ENCODE peak calls at places on chromosomes 13 and 19, in four cellular contexts. D is sigmoid colon, I is Panc1, P is endodermal cell. Q is an unnamed sample.

GRCh38 chr19:3458229-3458555 is 22.1 kb downstream of the SMIM24 start:
- DNase-seq in I (no peak), D (no peak), P (peak), Q (no peak)

GRCh38 chr19:3577741-3578344 is 5.1 kb downstream of the HMG20B start:
- DNase-seq in I (no peak), P (peak), D (no peak), Q (no peak)

GRCh38 chr19:5595745-5596144 is 26.8 kb downstream of the SAFB2 start:
- DNase-seq in P (no peak), D (no peak), I (no peak), Q (no peak)

GRCh38 chr13:91355826-91356710 is 8.6 kb downstream of the MIR17HG start:
- DNase-seq in I (no peak), P (no peak), D (no peak), Q (no peak)

GRCh38 chr13:19596960-19597361 is 35.6 kb upstream of the TPTE2 start:
- DNase-seq in D (no peak), P (no peak), I (peak), Q (peak)

GRCh38 chr13:41848435-41849255 is 112.3 kb downstream of the VWA8 start:
- DNase-seq in D (no peak), I (no peak), P (peak), Q (no peak)

GRCh38 chr13:37747071-37747612 is 122.4 kb downstream of the TRPC4 start:
- DNase-seq in P (no peak), D (no peak), I (no peak), Q (peak)

GRCh38 chr13:103839460-103839859 is 773.2 kb upstream of the SLC10A2 start:
- DNase-seq in P (no peak), D (no peak), I (no peak), Q (no peak)

GRCh38 chr13:30607908-30608307 is 9.8 kb upstream of the USPL1 start:
- DNase-seq in I (no peak), P (no peak), D (no peak), Q (no peak)

GRCh38 chr13:75762967-75763366 is 126.8 kb downstream of the LMO7 start:
- DNase-seq in I (no peak), P (no peak), D (no peak), Q (no peak)

GRCh38 chr13:98317573-98318171 is 140.6 kb upstream of the RNF113B start:
- DNase-seq in P (no peak), D (no peak), I (no peak), Q (no peak)

GRCh38 chr19:6446452-6446851 is 12.9 kb upstream of the SLC25A41 start:
- DNase-seq in P (no peak), I (no peak), D (no peak), Q (no peak)

GRCh38 chr13:54593504-54593903 is 1564.9 kb downstream of the OLFM4 start:
- DNase-seq in I (no peak), D (no peak), P (no peak), Q (no peak)

GRCh38 chr19:11737964-11738745 is 591 bp downstream of the ZNF823 start:
- DNase-seq in D (peak), P (peak), I (no peak), Q (peak)

GRCh38 chr13:113879017-113879416 is 15.1 kb upstream of the GAS6 start:
- DNase-seq in D (no peak), I (no peak), P (peak), Q (no peak)

GRCh38 chr19:46753420-46754155 is 7.3 kb upstream of the STRN4 start:
- DNase-seq in D (no peak), I (no peak), P (peak), Q (peak)

GRCh38 chr13:110209950-110210603 is 96.9 kb downstream of the COL4A1 start:
- DNase-seq in D (no peak), I (no peak), P (no peak), Q (no peak)

GRCh38 chr19:30227661-30228112 is 144.5 kb upstream of the ZNF536 start:
- DNase-seq in D (peak), I (no peak), P (peak), Q (peak)

GRCh38 chr13:102317593-102317992 is 84.3 kb downstream of the FGF14 start:
- DNase-seq in P (no peak), I (no peak), D (peak), Q (peak)

GRCh38 chr19:14059093-14059480 is 2.8 kb downstream of the PALM3 start:
- DNase-seq in D (no peak), P (peak), I (no peak), Q (peak)

DNA sequence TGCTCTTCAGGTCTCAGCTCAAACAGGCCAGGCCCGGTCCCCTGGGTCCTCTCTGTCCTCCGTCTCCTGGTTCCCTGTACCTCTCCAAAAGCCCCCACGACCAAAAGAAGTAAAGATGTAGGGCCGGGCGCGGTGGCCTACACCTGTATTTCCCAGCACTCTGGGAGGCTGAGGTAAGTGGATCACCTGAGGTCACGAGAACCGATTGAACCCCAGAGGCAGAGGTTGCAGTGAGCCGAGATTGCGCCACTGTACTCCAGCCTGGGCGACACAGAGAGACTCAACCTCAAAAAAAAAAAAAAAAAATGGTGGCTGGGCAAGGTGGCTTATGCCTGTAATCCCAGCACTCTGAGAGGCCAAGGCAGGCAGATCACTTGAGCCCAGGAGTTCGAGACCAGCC is 22.0 kb upstream of the BCL3 start:
- DNase-seq in P (no peak), D (no peak), I (no peak), Q (no peak)
- H3K4me3 ChIP-seq in P (no peak), D (no peak), I (no peak), Q (no peak)

GRCh38 chr13:45391926-45392325 is 26.2 kb downstream of the SLC25A30 start:
- DNase-seq in D (no peak), P (no peak), I (no peak), Q (no peak)

GRCh38 chr13:45398862-45399261 is 19.3 kb downstream of the SLC25A30 start:
- DNase-seq in D (no peak), P (no peak), I (no peak), Q (no peak)

GRCh38 chr13:45392811-45393210 is 25.4 kb downstream of the SLC25A30 start:
- DNase-seq in I (no peak), D (no peak), P (no peak), Q (no peak)

GRCh38 chr13:45396548-45397095 is 21.6 kb downstream of the SLC25A30 start:
- DNase-seq in P (peak), I (no peak), D (no peak), Q (no peak)

DNA sequence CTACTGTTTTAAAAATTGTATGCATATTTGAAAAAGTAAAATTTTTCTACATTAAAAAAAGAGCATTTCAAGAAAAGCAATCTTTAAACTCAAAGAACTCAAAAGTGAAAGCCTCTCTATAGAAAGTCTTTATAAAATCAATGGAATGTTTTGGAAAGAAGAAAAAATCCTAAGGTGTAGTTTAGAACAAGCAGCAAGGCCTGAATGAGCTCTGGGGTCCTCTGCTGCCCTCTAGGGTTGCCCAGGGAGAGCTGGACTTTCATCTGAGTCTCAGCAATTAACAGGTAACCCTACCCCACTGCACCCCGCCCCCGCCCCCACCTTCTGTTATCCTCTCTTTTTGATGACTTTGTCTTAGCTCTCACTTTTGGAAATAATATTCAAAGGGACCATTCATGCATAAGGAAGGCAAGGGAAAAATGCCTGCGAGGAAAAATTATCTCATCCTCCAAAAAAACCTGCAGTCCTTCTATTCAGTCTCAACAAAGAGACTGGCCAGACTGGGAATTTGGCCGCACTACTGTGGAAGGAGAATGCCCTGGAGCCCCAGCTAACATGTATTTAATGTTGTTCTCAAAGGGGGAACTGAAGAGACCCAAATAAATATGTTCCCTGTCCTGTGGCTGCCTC is 24.1 kb downstream of the SLC25A30 start:
- DNase-seq in P (peak), I (no peak), D (no peak), Q (peak)
- TF ChIP-seq CTCF in P (peak), I (peak), D (no peak), Q (peak)

GRCh38 chr19:1275976-1276619 is 768 bp downstream of the FAM174C start:
- DNase-seq in I (no peak), P (no peak), D (peak), Q (no peak)

GRCh38 chr19:1275260-1275975 is at the start of gene FAM174C:
- DNase-seq in D (peak), P (peak), I (no peak), Q (peak)

GRCh38 chr19:1277061-1277460 is 1.7 kb downstream of the FAM174C start:
- DNase-seq in D (peak), P (no peak), I (no peak), Q (no peak)

GRCh38 chr19:1278074-1278473 is 2.7 kb downstream of the FAM174C start:
- DNase-seq in D (no peak), I (no peak), P (no peak), Q (no peak)

GRCh38 chr19:1276620-1277007 is 1.3 kb downstream of the FAM174C start:
- DNase-seq in I (no peak), P (no peak), D (no peak), Q (no peak)
- H3K4me3 ChIP-seq in I (peak), P (peak), D (peak), Q (peak)

GRCh38 chr13:71977028-71977427 is 110.0 kb upstream of the DACH1 start:
- DNase-seq in P (no peak), D (no peak), I (no peak), Q (no peak)

GRCh38 chr13:71979616-71980015 is 112.6 kb upstream of the DACH1 start:
- DNase-seq in P (peak), D (no peak), I (no peak), Q (no peak)
- TF ChIP-seq CTCF in P (peak), D (no peak), I (peak), Q (no peak)

GRCh38 chr19:18170714-18171255 is 2.8 kb upstream of the IFI30 start:
- DNase-seq in P (no peak), D (no peak), I (no peak), Q (no peak)

GRCh38 chr19:18173054-18173571 is 500 bp upstream of the IFI30 start:
- DNase-seq in P (no peak), I (no peak), D (peak), Q (no peak)

GRCh38 chr19:18173572-18174294 is at the start of gene IFI30:
- DNase-seq in D (peak), I (no peak), P (peak), Q (no peak)

GRCh38 chr19:18171605-18172327 is 1.8 kb upstream of the IFI30 start:
- DNase-seq in D (no peak), P (no peak), I (no peak), Q (no peak)

DNA sequence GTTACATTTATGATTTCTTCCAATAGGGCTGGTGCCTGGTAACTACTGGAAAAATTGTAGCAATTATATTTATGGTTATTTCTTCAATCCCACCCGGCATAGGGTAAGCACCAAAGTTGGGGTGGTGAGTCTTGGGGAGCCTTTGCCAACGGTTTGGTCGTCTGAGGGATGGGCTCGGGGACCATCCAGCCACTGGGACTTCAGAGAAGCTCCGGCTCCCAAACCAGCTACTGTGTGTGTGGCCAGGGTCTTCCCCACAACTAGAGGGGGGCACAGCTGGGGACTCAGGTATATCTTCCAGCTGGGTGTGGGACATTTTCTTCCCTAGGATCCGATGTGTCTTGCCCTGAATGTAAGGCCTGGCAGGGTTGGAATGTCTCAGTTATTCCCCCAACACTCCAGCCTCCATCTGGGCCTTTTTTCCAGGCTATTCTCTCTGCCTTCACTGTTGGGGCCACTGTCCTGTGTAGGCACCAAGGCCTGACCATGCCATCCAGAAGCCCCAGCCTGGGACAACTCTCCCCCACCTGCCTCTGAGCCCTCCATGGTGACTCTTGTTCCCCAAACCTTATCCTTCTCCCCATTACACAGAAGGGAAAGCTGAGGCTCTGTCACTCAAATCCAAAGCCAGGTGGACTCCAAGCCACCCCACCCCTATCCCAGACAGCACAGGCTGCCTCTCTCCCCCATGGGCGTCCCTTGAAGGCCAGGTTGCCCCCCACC is 1.1 kb upstream of the IFI30 start:
- DNase-seq in I (no peak), D (no peak), P (no peak), Q (no peak)
- H3K4me3 ChIP-seq in I (no peak), D (no peak), P (no peak), Q (no peak)

GRCh38 chr19:16185123-16185924 is at the start of gene FAM32A:
- DNase-seq in D (peak), I (peak), P (peak), Q (peak)
- TF ChIP-seq CTCF in D (no peak), I (no peak), P (peak), Q (no peak)

DNA sequence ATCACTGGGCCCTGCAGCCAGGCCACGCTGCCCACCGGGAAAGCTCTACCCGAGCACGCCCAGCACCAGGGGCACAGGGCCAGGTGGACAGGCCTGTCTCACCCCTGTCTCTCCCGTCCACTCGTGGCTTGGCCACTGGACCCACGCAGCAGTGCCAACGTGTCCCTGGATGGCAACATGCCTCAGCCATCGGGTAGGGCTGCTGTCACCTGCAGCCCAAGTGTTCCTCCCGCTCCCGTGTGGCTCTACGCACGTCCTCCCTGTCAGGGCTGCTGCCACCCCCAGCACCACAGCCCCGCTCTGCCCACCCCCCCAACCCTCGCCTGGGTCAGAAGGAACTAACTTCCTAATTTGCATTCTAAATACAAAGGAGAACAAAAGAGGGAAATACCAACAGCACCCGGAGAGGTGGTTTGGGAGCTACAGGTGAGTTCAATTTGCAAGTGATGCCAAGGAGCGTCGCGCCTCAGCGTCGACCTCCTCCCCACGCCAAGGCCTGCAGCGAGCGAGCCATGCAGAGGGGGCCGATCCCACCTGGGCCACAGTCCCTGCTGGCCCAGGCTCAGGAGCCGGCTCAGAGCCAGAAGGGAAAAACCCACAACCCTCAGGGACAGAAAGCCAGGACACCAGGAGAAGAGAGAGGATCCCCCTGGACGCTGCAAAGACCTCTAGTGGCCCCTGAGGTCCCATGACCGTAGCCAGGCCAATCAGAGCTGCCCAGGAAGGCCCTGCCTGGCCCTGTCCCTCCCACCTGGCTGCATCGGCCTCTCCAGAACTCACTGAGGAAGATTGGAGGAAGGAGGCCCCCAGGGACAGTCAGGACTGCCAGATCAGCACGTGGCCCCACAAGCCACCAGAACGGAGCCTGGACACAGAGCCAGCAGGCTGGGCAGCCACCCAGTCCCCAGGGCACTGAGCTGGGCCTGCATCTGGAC is 128.4 kb upstream of the SPACA7 start:
- DNase-seq in D (no peak), I (no peak), P (peak), Q (no peak)
- H3K4me3 ChIP-seq in D (no peak), I (no peak), P (no peak), Q (no peak)

GRCh38 chr13:43961909-43962308 is 82.2 kb downstream of the LACC1 start:
- DNase-seq in D (no peak), P (no peak), I (no peak), Q (no peak)

GRCh38 chr13:43959291-43959690 is 79.6 kb downstream of the LACC1 start:
- DNase-seq in D (no peak), I (no peak), P (no peak), Q (no peak)

GRCh38 chr13:43965446-43965845 is 85.7 kb downstream of the LACC1 start:
- DNase-seq in I (no peak), D (no peak), P (no peak), Q (no peak)

GRCh38 chr13:43964698-43965097 is 85.0 kb downstream of the LACC1 start:
- DNase-seq in D (no peak), I (no peak), P (no peak), Q (no peak)

GRCh38 chr13:43963726-43964125 is 84.0 kb downstream of the LACC1 start:
- DNase-seq in P (peak), I (no peak), D (no peak), Q (no peak)
- TF ChIP-seq CTCF in P (peak), I (no peak), D (no peak), Q (no peak)

GRCh38 chr13:26951581-26952177 is 191.1 kb upstream of the GPR12 start:
- DNase-seq in P (no peak), I (no peak), D (no peak), Q (no peak)
- H3K4me3 ChIP-seq in P (no peak), I (no peak), D (no peak), Q (no peak)